ENCODE peak calls at places on chromosomes 4 and X, in six cellular contexts. X is NCI-H1092, H is fibroblast of the conjunctiva, B is IMR-90, R is endothelial cell of umbilical vein, Z is HFFc6. U is an unnamed sample.
A peak's percentile ranks its signal among the peaks of the same experiment; 100 is the strongest.

GRCh38 chr4:138789796-138790195 is 225.8 kb upstream of the NOCT start:
- DNase-seq in B (no peak), H (no peak), R (no peak), X (no peak), Z (no peak), U (no peak)

GRCh38 chr4:26410385-26411293 is 79.6 kb downstream of the CCKAR start:
- DNase-seq in B (peak; percentile 63), Z (peak; percentile 74), R (peak; percentile 67), H (peak; percentile 51), X (peak; percentile 31), U (peak; percentile 42)

GRCh38 chrX:149259241-149259640 is 245.9 kb downstream of the IDS start:
- DNase-seq in X (no peak), B (no peak), R (no peak), Z (no peak), H (no peak), U (peak; percentile 58)

GRCh38 chr4:52260507-52261302 is 209.6 kb downstream of the SPATA18 start:
- DNase-seq in B (no peak), X (no peak), R (no peak), H (no peak), Z (no peak), U (no peak)

GRCh38 chr4:26406346-26406975 is 83.8 kb downstream of the CCKAR start:
- DNase-seq in Z (no peak), R (peak; percentile 4), X (no peak), H (peak; percentile 21), B (peak; percentile 36), U (peak; percentile 71)

GRCh38 chr4:106366026-106366425 is 2.6 kb downstream of the GIMD1 start:
- DNase-seq in X (no peak), H (no peak), Z (peak; percentile 25), R (no peak), B (peak; percentile 65), U (peak; percentile 4)

GRCh38 chr4:121764702-121765367 is at the start of gene SMIM43:
- DNase-seq in H (no peak), X (no peak), Z (no peak), B (no peak), R (peak; percentile 13), U (no peak)

GRCh38 chr4:184688447-184688846 is 38.9 kb downstream of the PRIMPOL start:
- DNase-seq in X (no peak), H (peak; percentile 42), B (peak; percentile 95), Z (peak; percentile 90), R (peak; percentile 93), U (peak; percentile 94)

GRCh38 chrX:153818571-153819397 is 11.6 kb downstream of the PDZD4 start:
- DNase-seq in H (no peak), Z (no peak), B (no peak), R (peak; percentile 23), X (peak; percentile 50), U (no peak)

GRCh38 chr4:27616166-27616565 is 755.5 kb downstream of the STIM2 start:
- DNase-seq in Z (no peak), X (no peak), B (no peak), R (no peak), H (no peak), U (no peak)

GRCh38 chrX:64152857-64153256 is 52.7 kb downstream of the AMER1 start:
- DNase-seq in Z (no peak), B (no peak), R (no peak), H (no peak), X (no peak), U (no peak)

GRCh38 chrX:135009057-135009605 is 13.2 kb downstream of the RTL8B start:
- DNase-seq in R (no peak), Z (no peak), B (no peak), X (no peak), H (no peak), U (no peak)

GRCh38 chrX:40008841-40009461 is 88.8 kb downstream of the BCOR start:
- DNase-seq in B (no peak), H (no peak), R (no peak), X (peak; percentile 76), Z (no peak), U (peak; percentile 25)

GRCh38 chrX:50108264-50108663 is 92.5 kb downstream of the AKAP4 start:
- DNase-seq in H (no peak), Z (no peak), B (no peak), R (no peak), X (no peak), U (no peak)

GRCh38 chr4:62917649-62918048 is 1491.6 kb downstream of the TECRL start:
- DNase-seq in H (no peak), X (no peak), R (no peak), Z (no peak), B (no peak), U (no peak)

GRCh38 chrX:125436855-125437254 is 117.2 kb downstream of the TEX13C start:
- DNase-seq in R (no peak), B (no peak), H (no peak), Z (no peak), X (no peak), U (no peak)

GRCh38 chr4:170097681-170098080 is 7.9 kb upstream of the AADAT start:
- DNase-seq in R (no peak), X (no peak), B (no peak), Z (no peak), H (no peak), U (no peak)

GRCh38 chr4:96566755-96567154 is 726.9 kb downstream of the PDHA2 start:
- DNase-seq in X (no peak), H (no peak), R (no peak), Z (no peak), B (no peak), U (no peak)

GRCh38 chrX:8738588-8739189 is 6.8 kb upstream of the ANOS1 start:
- DNase-seq in B (peak; percentile 29), Z (no peak), R (peak; percentile 33), X (peak; percentile 35), H (peak; percentile 9), U (peak; percentile 50)

GRCh38 chr4:15702941-15703403 is at the start of gene BST1:
- DNase-seq in H (no peak), X (peak; percentile 6), R (peak; percentile 52), B (peak; percentile 50), Z (peak; percentile 30), U (peak; percentile 52)

GRCh38 chr4:17762705-17763104 is 18.7 kb downstream of the FAM184B start:
- DNase-seq in X (no peak), H (peak; percentile 27), R (no peak), Z (peak; percentile 48), B (peak; percentile 58), U (peak; percentile 44)

GRCh38 chr4:38870098-38870850 is 2.7 kb downstream of the FAM114A1 start:
- DNase-seq in Z (no peak), H (no peak), X (no peak), B (peak; percentile 30), R (no peak), U (no peak)

GRCh38 chr4:8666581-8666980 is 74.0 kb downstream of the CPZ start:
- DNase-seq in Z (no peak), X (no peak), B (no peak), H (no peak), R (no peak), U (no peak)

GRCh38 chr4:187664011-187664410 is 331.6 kb upstream of the ZFP42 start:
- DNase-seq in X (no peak), Z (no peak), H (no peak), B (no peak), R (no peak), U (no peak)

GRCh38 chr4:26372525-26373172 is 51.8 kb downstream of the RBPJ start:
- DNase-seq in X (peak; percentile 19), B (peak; percentile 77), R (peak; percentile 68), H (peak; percentile 9), Z (peak; percentile 76), U (peak; percentile 86)

GRCh38 chr4:109166586-109166985 is 135.9 kb downstream of the COL25A1 start:
- DNase-seq in B (no peak), Z (no peak), H (no peak), R (no peak), X (no peak), U (no peak)

GRCh38 chr4:38275331-38275821 is 315.2 kb downstream of the PTTG2 start:
- DNase-seq in Z (no peak), X (no peak), H (no peak), R (no peak), B (no peak), U (peak; percentile 11)

GRCh38 chr4:112515278-112516075 is 503 bp downstream of the NEUROG2 start:
- DNase-seq in B (no peak), R (peak; percentile 40), X (peak; percentile 46), Z (no peak), H (no peak), U (no peak)

GRCh38 chr4:40211224-40212185 is 14.7 kb downstream of the RHOH start:
- DNase-seq in Z (no peak), R (no peak), H (no peak), B (peak; percentile 41), X (no peak), U (peak; percentile 82)

GRCh38 chr4:1239141-1239948 is 9.6 kb downstream of the CTBP1 start:
- DNase-seq in B (no peak), H (no peak), R (no peak), Z (no peak), X (no peak), U (no peak)

GRCh38 chr4:153488719-153489384 is 22.7 kb downstream of the TMEM131L start:
- DNase-seq in X (no peak), H (no peak), B (no peak), Z (no peak), R (no peak), U (peak; percentile 48)

GRCh38 chr4:181202249-181202648 is 1041.0 kb upstream of the TENM3 start:
- DNase-seq in B (no peak), Z (no peak), R (no peak), H (no peak), X (no peak), U (no peak)

GRCh38 chrX:43559643-43560042 is 96.5 kb upstream of the MAOA start:
- DNase-seq in R (peak; percentile 57), B (peak; percentile 2), X (peak; percentile 18), H (peak; percentile 27), Z (no peak), U (peak; percentile 59)

GRCh38 chrX:106302304-106302703 is 134.2 kb downstream of the PWWP3B start:
- DNase-seq in Z (no peak), B (no peak), X (no peak), H (no peak), R (no peak), U (peak; percentile 75)

GRCh38 chr4:145014365-145014764 is 83.6 kb downstream of the ANAPC10 start:
- DNase-seq in X (no peak), R (no peak), Z (no peak), H (no peak), B (no peak), U (no peak)

GRCh38 chr4:122796801-122797404 is 29.7 kb upstream of the FGF2 start:
- DNase-seq in X (no peak), Z (peak; percentile 31), B (peak; percentile 28), R (no peak), H (no peak), U (no peak)

GRCh38 chrX:132270699-132271098 is 51.5 kb upstream of the RAP2C start:
- DNase-seq in X (no peak), R (no peak), B (peak; percentile 81), H (peak; percentile 91), Z (peak; percentile 0), U (peak; percentile 80)

U was measured in fibroblast of lung.